ENCODE peak calls at places on chromosomes 2 and 18, in seven cellular contexts. F, C, Y, D, E, G and O are unnamed samples. For H3K4me1 and H3K9me3, the result is how much of the 10 kb centered on the place peaks cover.

GRCh38 chr2:157395811-157396210 is 48.1 kb downstream of the CYTIP start:
- DNase-seq in F (no peak), C (no peak), Y (no peak), D (no peak), E (no peak), G (no peak), O (no peak)

GRCh38 chr2:199747427-199747826 is 103.6 kb downstream of the FTCDNL1 start:
- DNase-seq in F (no peak), C (no peak), Y (no peak), D (no peak), E (no peak), G (peak), O (no peak)

GRCh38 chr2:28717339-28717758 is 34.3 kb upstream of the PPP1CB start:
- DNase-seq in F (peak), C (no peak), Y (no peak), D (peak), E (peak), G (peak), O (no peak)

GRCh38 chr2:107529146-107529545 is 297.5 kb upstream of the RGPD4 start:
- DNase-seq in F (no peak), C (no peak), Y (no peak), D (peak), E (peak), G (peak), O (no peak)

GRCh38 chr18:31657823-31658669 is 26.3 kb downstream of the B4GALT6 start:
- DNase-seq in F (no peak), C (no peak), Y (no peak), D (no peak), E (no peak), G (no peak), O (peak)

GRCh38 chr2:101251844-101252407 is 760 bp upstream of the CNOT11 start:
- DNase-seq in F (no peak), C (peak), Y (no peak), D (peak), E (no peak), G (no peak), O (peak)

GRCh38 chr2:144325086-144325485 is 194.8 kb downstream of the ZEB2 start:
- DNase-seq in F (no peak), C (peak), Y (peak), D (no peak), E (no peak), G (no peak), O (peak)

GRCh38 chr2:220959391-220959802 is 612.7 kb downstream of the EPHA4 start:
- DNase-seq in F (no peak), C (no peak), Y (no peak), D (no peak), E (peak), G (peak), O (no peak)

GRCh38 chr2:96841707-96842495 is 1.9 kb downstream of the ANKRD23 start:
- DNase-seq in F (no peak), C (no peak), Y (no peak), D (no peak), E (no peak), G (no peak), O (no peak)

GRCh38 chr2:160427629-160428424 is 65.8 kb downstream of the RBMS1 start:
- DNase-seq in F (no peak), C (peak), Y (peak), D (peak), E (peak), G (no peak), O (peak)

GRCh38 chr2:20852139-20852538 is 29.2 kb upstream of the LDAH start:
- DNase-seq in F (no peak), C (no peak), Y (no peak), D (no peak), E (no peak), G (no peak), O (no peak)

GRCh38 chr2:55809875-55810620 is 113.5 kb downstream of the EFEMP1 start:
- DNase-seq in F (no peak), C (no peak), Y (no peak), D (peak), E (peak), G (peak), O (no peak)

GRCh38 chr2:127680706-127681287 is 5.5 kb upstream of the LIMS2 start:
- DNase-seq in F (no peak), C (no peak), Y (no peak), D (no peak), E (no peak), G (no peak), O (no peak)

GRCh38 chr18:79765491-79766245 is 32.1 kb upstream of the KCNG2 start:
- DNase-seq in F (no peak), C (no peak), Y (no peak), D (peak), E (peak), G (no peak), O (no peak)

GRCh38 chr2:39504790-39505335 is 67.8 kb upstream of the MAP4K3 start:
- DNase-seq in F (no peak), C (no peak), Y (no peak), D (peak), E (peak), G (no peak), O (no peak)

GRCh38 chr2:86297382-86298147 is 39.9 kb downstream of the REEP1 start:
- DNase-seq in F (no peak), C (peak), Y (no peak), D (no peak), E (no peak), G (no peak), O (no peak)

GRCh38 chr2:49177194-49177593 is 22.9 kb upstream of the FSHR start:
- DNase-seq in F (no peak), C (no peak), Y (no peak), D (no peak), E (no peak), G (no peak), O (no peak)

GRCh38 chr2:160472839-160473251 is 20.8 kb downstream of the RBMS1 start:
- DNase-seq in F (no peak), C (no peak), Y (no peak), D (no peak), E (peak), G (no peak), O (no peak)

GRCh38 chr2:65378308-65378689 is 54.1 kb downstream of the SPRED2 start:
- DNase-seq in F (no peak), C (no peak), Y (no peak), D (no peak), E (no peak), G (no peak), O (no peak)

GRCh38 chr2:240840435-240841060 is 20.5 kb upstream of the KIF1A start:
- DNase-seq in F (no peak), C (peak), Y (no peak), D (peak), E (peak), G (no peak), O (no peak)

GRCh38 chr2:685421-685820 is 8.2 kb upstream of the TMEM18 start:
- DNase-seq in F (no peak), C (no peak), Y (no peak), D (no peak), E (no peak), G (no peak), O (no peak)

GRCh38 chr2:74373189-74373588 is 6.9 kb downstream of the DCTN1 start:
- DNase-seq in F (no peak), C (no peak), Y (no peak), D (peak), E (no peak), G (peak), O (no peak)

GRCh38 chr2:232551289-232551688 is 800 bp downstream of the EIF4E2 start:
- DNase-seq in F (no peak), C (peak), Y (no peak), D (no peak), E (no peak), G (no peak), O (no peak)

GRCh38 chr2:15748736-15749323 is 157.2 kb downstream of the DDX1 start:
- DNase-seq in F (no peak), C (peak), Y (no peak), D (peak), E (no peak), G (no peak), O (peak)

DNA sequence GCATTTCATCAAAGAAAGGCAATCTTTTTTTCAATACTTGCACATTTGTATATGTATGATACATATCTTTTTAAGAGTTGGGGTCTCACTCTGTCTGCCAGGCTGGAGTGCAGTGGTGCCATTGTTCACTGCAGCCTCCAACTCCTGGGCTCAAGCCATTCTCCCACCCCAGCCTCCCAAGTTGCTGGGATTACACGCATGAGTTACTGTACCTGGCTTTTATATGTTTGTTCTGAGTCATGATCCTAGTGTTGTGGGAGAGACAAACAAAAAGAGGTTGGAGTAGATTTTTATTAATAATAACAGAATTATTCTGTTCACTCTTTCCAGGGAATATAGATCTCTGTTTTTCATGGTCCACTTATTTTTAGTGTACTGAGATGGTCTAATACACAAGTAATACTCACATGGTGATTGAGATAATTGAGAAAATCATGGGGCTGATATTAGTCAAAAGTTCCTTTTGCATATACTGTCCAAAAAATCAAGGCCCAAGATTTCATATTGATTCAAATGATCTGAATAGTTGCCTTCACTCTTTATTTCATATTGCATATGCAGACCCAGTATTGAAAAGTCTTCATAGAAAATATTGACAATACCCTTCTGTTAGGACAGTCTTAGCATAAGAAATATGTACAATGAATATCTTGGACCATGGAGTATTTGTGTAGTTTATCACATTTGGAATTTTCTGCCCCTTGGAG is 138.3 kb downstream of the FMNL2 start:
- DNase-seq in F (no peak), C (no peak), Y (no peak), D (no peak), E (no peak), G (no peak), O (no peak)
- H3K4me1 ChIP-seq in F (under half), C (under half), Y (under half), D (under half), E (under half), G (half or more), O (under half)

DNA sequence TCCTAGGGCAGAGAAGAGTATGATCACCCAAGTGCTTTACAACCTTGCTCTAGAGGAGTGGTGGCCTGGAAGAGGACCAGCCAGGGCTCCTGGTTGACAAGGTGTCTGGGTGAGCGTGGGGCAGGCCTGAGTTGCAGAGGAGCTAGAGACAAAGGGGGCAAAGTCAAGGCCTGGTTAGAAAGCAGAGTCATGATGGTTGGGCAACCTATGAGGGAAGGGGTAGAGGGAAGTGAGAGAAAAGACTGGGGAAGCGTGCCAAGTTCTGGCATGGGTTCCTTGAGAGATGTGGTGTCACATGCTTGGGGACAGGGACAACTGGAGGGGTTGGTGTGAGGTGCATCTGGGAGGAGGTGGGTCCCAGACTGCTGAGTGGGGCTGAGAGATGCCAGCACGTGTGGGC is 13.5 kb downstream of the ZFP36L2 start:
- DNase-seq in F (no peak), C (no peak), Y (no peak), D (no peak), E (no peak), G (peak), O (no peak)
- H3K27ac ChIP-seq in F (no peak), C (no peak), Y (no peak), D (no peak), E (no peak), G (peak), O (no peak)

GRCh38 chr2:226354434-226354833 is 445.2 kb downstream of the IRS1 start:
- DNase-seq in F (no peak), C (no peak), Y (no peak), D (peak), E (no peak), G (no peak), O (no peak)

GRCh38 chr2:226358688-226359087 is 440.9 kb downstream of the IRS1 start:
- DNase-seq in F (no peak), C (no peak), Y (no peak), D (no peak), E (no peak), G (no peak), O (no peak)

GRCh38 chr2:226360658-226361057 is 439.0 kb downstream of the IRS1 start:
- DNase-seq in F (no peak), C (no peak), Y (no peak), D (no peak), E (no peak), G (no peak), O (no peak)

GRCh38 chr2:226355600-226355999 is 444.0 kb downstream of the IRS1 start:
- DNase-seq in F (no peak), C (no peak), Y (no peak), D (no peak), E (no peak), G (no peak), O (no peak)

GRCh38 chr2:226357816-226358215 is 441.8 kb downstream of the IRS1 start:
- DNase-seq in F (no peak), C (no peak), Y (no peak), D (no peak), E (no peak), G (no peak), O (no peak)
- H3K9me3 ChIP-seq in F (under half), C (under half), Y (under half), D (under half), E (under half), G (under half), O (under half)

DNA sequence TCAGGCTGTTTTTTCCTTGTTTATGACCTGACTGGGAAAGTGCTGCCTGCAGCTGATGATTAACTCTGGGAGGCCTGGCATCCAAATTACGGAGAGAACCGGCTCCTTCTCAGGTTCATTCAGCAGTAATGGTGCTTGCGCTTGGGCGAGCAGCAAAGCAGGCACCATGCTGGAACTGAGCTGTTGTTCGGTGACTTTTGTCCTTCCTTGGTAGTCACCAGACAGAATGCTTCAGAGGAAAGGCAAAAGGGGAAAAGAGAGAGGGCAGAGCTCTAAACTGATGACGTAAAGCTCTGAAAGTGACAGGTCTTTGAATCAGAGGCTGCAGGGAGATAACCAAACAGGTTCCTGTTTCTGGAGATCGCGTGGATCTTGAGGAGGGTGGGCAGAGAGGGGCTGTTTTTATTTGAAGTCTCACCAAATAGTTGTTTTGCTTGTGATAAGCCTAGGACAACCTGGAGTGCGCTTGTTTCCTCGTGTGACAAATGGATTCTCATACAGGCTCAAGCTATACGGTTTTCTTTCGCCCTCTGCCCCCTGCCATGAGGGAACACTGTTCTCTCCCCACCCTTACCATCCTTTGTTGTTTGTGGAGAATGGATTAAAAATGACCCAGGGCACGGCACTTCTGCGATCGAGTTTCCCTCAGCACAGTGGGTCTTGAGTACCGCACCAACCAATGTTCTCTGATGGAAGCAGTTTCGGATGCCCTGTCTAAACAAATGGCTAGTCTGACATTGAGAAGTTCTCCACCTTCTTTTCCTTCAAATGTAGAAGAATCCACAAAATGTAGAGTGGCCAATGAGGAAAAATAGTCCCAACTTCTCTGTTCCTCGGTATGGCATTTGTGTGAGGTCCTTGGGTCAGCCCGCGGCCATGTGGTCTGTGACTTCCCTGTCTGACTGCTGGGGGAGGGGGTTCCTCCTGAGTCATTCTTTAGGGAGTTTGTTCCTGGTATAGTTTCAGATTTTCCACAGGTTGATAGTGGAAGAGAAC is 1.3 kb downstream of the RASGRP3 start:
- DNase-seq in F (no peak), C (peak), Y (no peak), D (no peak), E (no peak), G (peak), O (peak)
- H3K4me1 ChIP-seq in F (under half), C (under half), Y (under half), D (under half), E (under half), G (half or more), O (under half)

DNA sequence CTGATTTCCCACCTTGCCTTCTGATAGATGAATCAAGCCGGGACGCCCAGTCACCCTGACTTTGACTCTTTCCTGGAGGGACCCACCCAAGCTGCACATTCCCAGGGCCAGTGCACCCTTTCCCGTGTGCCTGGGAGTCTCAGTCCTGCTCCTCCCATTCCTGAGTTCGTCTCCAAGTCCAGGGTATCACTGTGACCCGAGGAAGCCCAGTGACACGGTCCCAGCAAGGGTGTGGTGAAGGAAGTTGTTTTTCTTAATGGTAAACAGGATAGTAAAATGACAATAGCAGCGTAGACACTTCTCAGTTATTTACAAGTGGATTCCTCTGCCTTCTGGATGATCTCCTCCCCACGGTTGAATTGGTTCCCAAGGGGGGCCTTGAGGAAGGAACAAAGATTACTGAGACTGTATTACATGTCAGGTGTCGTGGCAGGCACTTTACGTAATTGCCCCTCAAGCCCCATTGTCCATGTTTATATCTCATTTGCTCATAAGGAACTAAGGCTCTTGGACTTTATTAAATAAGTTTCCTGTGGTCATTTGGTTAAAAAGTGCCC is 123.3 kb downstream of the PRKCE start:
- DNase-seq in F (no peak), C (no peak), Y (no peak), D (no peak), E (no peak), G (no peak), O (no peak)
- H3K27ac ChIP-seq in F (no peak), C (no peak), Y (no peak), D (no peak), E (no peak), G (peak), O (no peak)

GRCh38 chr2:81266106-81266505 is 961.6 kb upstream of the LRRTM1 start:
- DNase-seq in F (no peak), C (peak), Y (no peak), D (peak), E (peak), G (no peak), O (no peak)
- H3K9me3 ChIP-seq in F (under half), C (under half), Y (under half), D (under half), E (under half), G (under half), O (under half)

DNA sequence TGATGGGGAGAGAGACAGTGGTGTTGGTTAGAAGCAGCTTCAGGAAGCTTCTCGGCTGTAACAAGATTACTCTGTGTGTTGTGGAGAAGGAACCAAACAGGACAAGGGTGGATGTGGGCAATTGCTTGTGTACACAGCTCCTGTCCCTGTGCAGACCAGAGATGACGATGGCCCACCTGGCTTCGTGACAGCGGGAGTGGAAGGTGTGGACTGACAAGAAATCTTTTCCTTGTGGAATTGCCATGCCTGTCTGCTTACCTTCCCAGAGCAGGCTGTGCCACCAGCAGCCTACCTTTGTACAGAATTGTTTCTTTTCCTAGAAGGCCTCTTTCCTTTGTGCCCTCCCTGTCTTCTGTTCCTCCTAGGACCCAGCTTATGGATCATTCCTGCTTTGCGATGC is 93.8 kb downstream of the ITGB1BP1 start:
- DNase-seq in F (no peak), C (no peak), Y (no peak), D (no peak), E (no peak), G (no peak), O (no peak)
- H3K4me1 ChIP-seq in F (under half), C (under half), Y (under half), D (half or more), E (under half), G (half or more), O (under half)

GRCh38 chr18:40974448-40974847 is 980.6 kb upstream of the PIK3C3 start:
- DNase-seq in F (no peak), C (no peak), Y (no peak), D (no peak), E (no peak), G (no peak), O (no peak)
- H3K27ac ChIP-seq in F (no peak), C (no peak), Y (no peak), D (no peak), E (no peak), G (no peak), O (no peak)

GRCh38 chr2:222713007-222713406 is 41.5 kb downstream of the MOGAT1 start:
- DNase-seq in F (no peak), C (no peak), Y (no peak), D (no peak), E (no peak), G (no peak), O (no peak)

GRCh38 chr2:222709191-222709891 is 37.9 kb downstream of the MOGAT1 start:
- DNase-seq in F (peak), C (peak), Y (no peak), D (peak), E (peak), G (peak), O (no peak)

GRCh38 chr2:222714361-222715256 is 43.2 kb downstream of the MOGAT1 start:
- DNase-seq in F (peak), C (no peak), Y (no peak), D (peak), E (peak), G (peak), O (no peak)

GRCh38 chr2:222708274-222708710 is 36.8 kb downstream of the MOGAT1 start:
- DNase-seq in F (peak), C (peak), Y (peak), D (peak), E (peak), G (peak), O (peak)

GRCh38 chr2:222711315-222711940 is 40.0 kb downstream of the MOGAT1 start:
- DNase-seq in F (no peak), C (no peak), Y (no peak), D (no peak), E (no peak), G (no peak), O (no peak)
- H3K9me3 ChIP-seq in F (under half), C (under half), Y (under half), D (under half), E (under half), G (under half), O (under half)